ENCODE peak calls at places on chromosomes 12 and 14, in six cellular contexts. L is lower leg skin, S is GDM1, P is left ventricle myocardium inferior, D is fibroblast of mammary gland, F is GM04504. E is an unnamed sample.

GRCh38 chr14:104392001-104392395 is 187.6 kb upstream of the C14orf180 start:
- DNase-seq in L (no peak), S (no peak), P (no peak), D (no peak), F (no peak), E (no peak)

GRCh38 chr12:87982208-87982607 is 47.0 kb downstream of the C12orf50 start:
- DNase-seq in L (no peak), S (no peak), P (no peak), D (peak; percentile 59), F (no peak), E (no peak)

GRCh38 chr12:3464561-3464960 is 26.4 kb upstream of the PRMT8 start:
- DNase-seq in L (no peak), S (no peak), P (no peak), D (no peak), F (no peak), E (no peak)

GRCh38 chr12:17992002-17992656 is 97.9 kb downstream of the RERGL start:
- DNase-seq in L (no peak), S (no peak), P (no peak), D (peak; percentile 59), F (peak; percentile 3), E (peak; percentile 26)

GRCh38 chr12:96425321-96425720 is 25.1 kb upstream of the CDK17 start:
- DNase-seq in L (no peak), S (peak; percentile 6), P (no peak), D (peak; percentile 100), F (peak; percentile 97), E (no peak)

GRCh38 chr12:2692156-2692555 is 102.6 kb upstream of the FKBP4 start:
- DNase-seq in L (no peak), S (peak; percentile 50), P (no peak), D (no peak), F (no peak), E (no peak)

GRCh38 chr12:6768385-6769002 is 2.3 kb downstream of the PTMS start:
- DNase-seq in L (no peak), S (no peak), P (no peak), D (no peak), F (no peak), E (peak; percentile 49)

GRCh38 chr12:6377667-6377994 is 2.3 kb upstream of the SCNN1A start:
- DNase-seq in L (no peak), S (no peak), P (no peak), D (no peak), F (no peak), E (no peak)

GRCh38 chr14:60166144-60166543 is 946 bp upstream of the DHRS7 start:
- DNase-seq in L (no peak), S (no peak), P (no peak), D (no peak), F (no peak), E (no peak)

GRCh38 chr14:24232645-24233537 is at the start of gene GMPR2:
- DNase-seq in L (no peak), S (no peak), P (no peak), D (peak; percentile 7), F (no peak), E (no peak)

GRCh38 chr12:713281-713875 is 39.0 kb upstream of the WNK1 start:
- DNase-seq in L (no peak), S (no peak), P (no peak), D (no peak), F (no peak), E (no peak)

GRCh38 chr12:88665051-88665450 is 84.8 kb upstream of the KITLG start:
- DNase-seq in L (no peak), S (no peak), P (no peak), D (peak; percentile 78), F (no peak), E (no peak)

GRCh38 chr14:22918519-22918808 is 485 bp downstream of the RBM23 start:
- DNase-seq in L (no peak), S (no peak), P (no peak), D (peak; percentile 22), F (no peak), E (no peak)

GRCh38 chr12:124914392-124915248 is at the start of gene UBC:
- DNase-seq in L (peak; percentile 92), S (no peak), P (peak; percentile 90), D (peak; percentile 90), F (peak; percentile 86), E (peak; percentile 87)

GRCh38 chr14:82655770-82656169 is 1122.1 kb upstream of the SEL1L start:
- DNase-seq in L (no peak), S (no peak), P (no peak), D (no peak), F (no peak), E (no peak)

GRCh38 chr12:1398673-1399072 is 195.7 kb downstream of the FBXL14 start:
- DNase-seq in L (no peak), S (no peak), P (no peak), D (peak; percentile 66), F (peak; percentile 29), E (no peak)

GRCh38 chr14:64444984-64445845 is 20.1 kb upstream of the AKAP5 start:
- DNase-seq in L (no peak), S (no peak), P (no peak), D (peak; percentile 72), F (no peak), E (peak; percentile 57)